ENCODE peak calls at places on chromosomes 5 and 9, in five cellular contexts. One of them, this sample, is unnamed.

GRCh38 chr9:21174671-21175070 is 8.2 kb upstream of the IFNA21 start:
- DNase-seq in neuronal stem cell: no peak
- DNase-seq in mesenchymal stem cell: no peak
- DNase-seq in H9: no peak
- DNase-seq in trophoblast cell: no peak
- DNase-seq in this sample: no peak

GRCh38 chr9:92224177-92224576 is 69.3 kb downstream of the IARS1 start:
- DNase-seq in neuronal stem cell: no peak
- DNase-seq in mesenchymal stem cell: no peak
- DNase-seq in H9: no peak
- DNase-seq in trophoblast cell: no peak
- DNase-seq in this sample: no peak

GRCh38 chr5:59583810-59584562 is 309.5 kb downstream of the PDE4D start:
- DNase-seq in neuronal stem cell: no peak
- DNase-seq in mesenchymal stem cell: no peak
- DNase-seq in H9: no peak
- DNase-seq in trophoblast cell: no peak
- DNase-seq in this sample: no peak

GRCh38 chr5:13735686-13736085 is 208.8 kb downstream of the DNAH5 start:
- DNase-seq in neuronal stem cell: no peak
- DNase-seq in mesenchymal stem cell: no peak
- DNase-seq in H9: no peak
- DNase-seq in trophoblast cell: no peak
- DNase-seq in this sample: no peak

GRCh38 chr9:31604516-31604915 is 779.9 kb upstream of the ACO1 start:
- DNase-seq in neuronal stem cell: no peak
- DNase-seq in mesenchymal stem cell: no peak
- DNase-seq in H9: no peak
- DNase-seq in trophoblast cell: no peak
- DNase-seq in this sample: no peak

GRCh38 chr5:139104577-139105271 is 93.4 kb downstream of the SIL1 start:
- DNase-seq in neuronal stem cell: no peak
- DNase-seq in mesenchymal stem cell: no peak
- DNase-seq in H9: peak
- DNase-seq in trophoblast cell: no peak
- DNase-seq in this sample: no peak

GRCh38 chr5:171252674-171253073 is 56.4 kb upstream of the TLX3 start:
- DNase-seq in neuronal stem cell: no peak
- DNase-seq in mesenchymal stem cell: no peak
- DNase-seq in H9: no peak
- DNase-seq in trophoblast cell: no peak
- DNase-seq in this sample: no peak

GRCh38 chr5:67964619-67965018 is 250.9 kb upstream of the PIK3R1 start:
- DNase-seq in neuronal stem cell: no peak
- DNase-seq in mesenchymal stem cell: no peak
- DNase-seq in H9: no peak
- DNase-seq in trophoblast cell: peak
- DNase-seq in this sample: no peak

GRCh38 chr9:100394032-100394695 is 32.8 kb upstream of the MSANTD3 start:
- DNase-seq in neuronal stem cell: no peak
- DNase-seq in mesenchymal stem cell: peak
- DNase-seq in H9: no peak
- DNase-seq in trophoblast cell: no peak
- DNase-seq in this sample: no peak

GRCh38 chr5:1182633-1183423 is 18.6 kb upstream of the SLC6A19 start:
- DNase-seq in neuronal stem cell: no peak
- DNase-seq in mesenchymal stem cell: no peak
- DNase-seq in H9: no peak
- DNase-seq in trophoblast cell: no peak
- DNase-seq in this sample: no peak

GRCh38 chr5:98489021-98489420 is 284.4 kb upstream of the RGMB start:
- DNase-seq in neuronal stem cell: no peak
- DNase-seq in mesenchymal stem cell: no peak
- DNase-seq in H9: no peak
- DNase-seq in trophoblast cell: no peak
- DNase-seq in this sample: no peak

GRCh38 chr5:74888117-74888516 is 21.9 kb upstream of the FAM169A start:
- DNase-seq in neuronal stem cell: no peak
- DNase-seq in mesenchymal stem cell: no peak
- DNase-seq in H9: no peak
- DNase-seq in trophoblast cell: no peak
- DNase-seq in this sample: no peak
- H2BK12ac ChIP-seq in neuronal stem cell: no peak
- H2BK12ac ChIP-seq in mesenchymal stem cell: no peak
- H2BK12ac ChIP-seq in H9: no peak
- H2BK12ac ChIP-seq in trophoblast cell: no peak
- H2BK12ac ChIP-seq in this sample: no peak

DNA sequence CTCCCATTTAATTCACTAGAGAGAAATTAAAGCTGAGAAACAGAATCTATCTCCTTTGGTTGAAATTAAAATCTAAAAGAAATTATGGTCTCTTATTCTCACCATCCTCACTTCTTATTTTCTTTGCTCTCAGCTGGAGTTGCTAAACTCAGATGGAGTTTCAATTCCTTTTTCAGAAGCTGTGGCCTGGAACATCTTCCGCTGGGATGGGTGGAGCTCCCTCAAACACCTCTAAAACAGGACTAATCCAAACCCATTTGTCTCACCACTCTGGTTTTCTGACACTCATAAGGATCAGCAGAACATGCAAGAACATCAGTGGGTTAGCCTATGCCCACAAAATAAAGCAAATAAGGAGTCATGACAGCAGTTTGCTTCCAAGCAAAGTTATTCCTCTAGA is 39.6 kb upstream of the CEP78 start:
- DNase-seq in neuronal stem cell: no peak
- DNase-seq in mesenchymal stem cell: no peak
- DNase-seq in H9: no peak
- DNase-seq in trophoblast cell: no peak
- DNase-seq in this sample: no peak
- H2BK12ac ChIP-seq in neuronal stem cell: no peak
- H2BK12ac ChIP-seq in mesenchymal stem cell: no peak
- H2BK12ac ChIP-seq in H9: no peak
- H2BK12ac ChIP-seq in trophoblast cell: no peak
- H2BK12ac ChIP-seq in this sample: no peak

GRCh38 chr5:15525679-15526275 is 25.8 kb downstream of the FBXL7 start:
- DNase-seq in neuronal stem cell: no peak
- DNase-seq in mesenchymal stem cell: peak
- DNase-seq in H9: no peak
- DNase-seq in trophoblast cell: no peak
- DNase-seq in this sample: no peak

GRCh38 chr5:15529821-15530220 is 29.8 kb downstream of the FBXL7 start:
- DNase-seq in neuronal stem cell: no peak
- DNase-seq in mesenchymal stem cell: no peak
- DNase-seq in H9: no peak
- DNase-seq in trophoblast cell: no peak
- DNase-seq in this sample: no peak

GRCh38 chr5:15524712-15525111 is 24.7 kb downstream of the FBXL7 start:
- DNase-seq in neuronal stem cell: no peak
- DNase-seq in mesenchymal stem cell: no peak
- DNase-seq in H9: no peak
- DNase-seq in trophoblast cell: no peak
- DNase-seq in this sample: no peak

GRCh38 chr5:15528476-15528875 is 28.5 kb downstream of the FBXL7 start:
- DNase-seq in neuronal stem cell: no peak
- DNase-seq in mesenchymal stem cell: no peak
- DNase-seq in H9: no peak
- DNase-seq in trophoblast cell: no peak
- DNase-seq in this sample: no peak

DNA sequence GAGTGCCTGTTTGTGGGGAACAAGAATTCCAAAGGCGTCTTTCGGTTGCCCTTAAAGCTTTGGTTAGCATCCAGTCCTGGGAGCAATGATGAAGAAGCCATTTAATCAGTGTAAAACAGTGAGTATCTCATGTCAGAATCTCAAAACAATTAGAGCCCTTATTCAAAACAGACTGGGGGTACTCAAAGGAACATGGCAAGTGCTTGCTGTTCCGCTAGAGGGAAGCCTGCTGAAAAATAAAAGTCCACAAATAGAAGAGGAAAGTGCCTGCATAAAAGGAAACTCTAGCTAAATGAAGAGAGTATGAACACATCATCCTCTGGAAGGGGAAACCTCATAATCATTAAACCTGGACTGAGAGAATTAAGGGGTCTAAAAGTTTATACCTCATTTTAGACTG is 26.4 kb downstream of the FBXL7 start:
- DNase-seq in neuronal stem cell: no peak
- DNase-seq in mesenchymal stem cell: no peak
- DNase-seq in H9: no peak
- DNase-seq in trophoblast cell: no peak
- DNase-seq in this sample: no peak
- H2BK12ac ChIP-seq in neuronal stem cell: no peak
- H2BK12ac ChIP-seq in mesenchymal stem cell: no peak
- H2BK12ac ChIP-seq in H9: no peak
- H2BK12ac ChIP-seq in trophoblast cell: no peak
- H2BK12ac ChIP-seq in this sample: no peak

GRCh38 chr9:17669206-17669605 is 90.3 kb downstream of the SH3GL2 start:
- DNase-seq in neuronal stem cell: no peak
- DNase-seq in mesenchymal stem cell: no peak
- DNase-seq in H9: no peak
- DNase-seq in trophoblast cell: no peak
- DNase-seq in this sample: no peak
- H2BK12ac ChIP-seq in neuronal stem cell: no peak
- H2BK12ac ChIP-seq in mesenchymal stem cell: no peak
- H2BK12ac ChIP-seq in H9: no peak
- H2BK12ac ChIP-seq in trophoblast cell: no peak
- H2BK12ac ChIP-seq in this sample: no peak

GRCh38 chr5:71573611-71574010 is 13.5 kb upstream of the MCCC2 start:
- DNase-seq in neuronal stem cell: no peak
- DNase-seq in mesenchymal stem cell: no peak
- DNase-seq in H9: no peak
- DNase-seq in trophoblast cell: peak
- DNase-seq in this sample: no peak
- H2BK12ac ChIP-seq in neuronal stem cell: no peak
- H2BK12ac ChIP-seq in mesenchymal stem cell: no peak
- H2BK12ac ChIP-seq in H9: no peak
- H2BK12ac ChIP-seq in trophoblast cell: no peak
- H2BK12ac ChIP-seq in this sample: no peak

GRCh38 chr5:148903587-148903986 is 77.2 kb downstream of the ADRB2 start:
- DNase-seq in neuronal stem cell: no peak
- DNase-seq in mesenchymal stem cell: no peak
- DNase-seq in H9: no peak
- DNase-seq in trophoblast cell: no peak
- DNase-seq in this sample: no peak
- H2BK12ac ChIP-seq in neuronal stem cell: no peak
- H2BK12ac ChIP-seq in mesenchymal stem cell: no peak
- H2BK12ac ChIP-seq in H9: no peak
- H2BK12ac ChIP-seq in trophoblast cell: no peak
- H2BK12ac ChIP-seq in this sample: no peak

GRCh38 chr9:70883056-70883455 is 238.4 kb downstream of the TRPM3 start:
- DNase-seq in neuronal stem cell: no peak
- DNase-seq in mesenchymal stem cell: no peak
- DNase-seq in H9: no peak
- DNase-seq in trophoblast cell: no peak
- DNase-seq in this sample: no peak

GRCh38 chr9:70888471-70888870 is 232.9 kb downstream of the TRPM3 start:
- DNase-seq in neuronal stem cell: no peak
- DNase-seq in mesenchymal stem cell: no peak
- DNase-seq in H9: no peak
- DNase-seq in trophoblast cell: no peak
- DNase-seq in this sample: no peak

GRCh38 chr9:70880523-70880922 is 240.9 kb downstream of the TRPM3 start:
- DNase-seq in neuronal stem cell: no peak
- DNase-seq in mesenchymal stem cell: no peak
- DNase-seq in H9: no peak
- DNase-seq in trophoblast cell: no peak
- DNase-seq in this sample: no peak

GRCh38 chr9:70881321-70881720 is 240.1 kb downstream of the TRPM3 start:
- DNase-seq in neuronal stem cell: no peak
- DNase-seq in mesenchymal stem cell: no peak
- DNase-seq in H9: no peak
- DNase-seq in trophoblast cell: no peak
- DNase-seq in this sample: no peak

DNA sequence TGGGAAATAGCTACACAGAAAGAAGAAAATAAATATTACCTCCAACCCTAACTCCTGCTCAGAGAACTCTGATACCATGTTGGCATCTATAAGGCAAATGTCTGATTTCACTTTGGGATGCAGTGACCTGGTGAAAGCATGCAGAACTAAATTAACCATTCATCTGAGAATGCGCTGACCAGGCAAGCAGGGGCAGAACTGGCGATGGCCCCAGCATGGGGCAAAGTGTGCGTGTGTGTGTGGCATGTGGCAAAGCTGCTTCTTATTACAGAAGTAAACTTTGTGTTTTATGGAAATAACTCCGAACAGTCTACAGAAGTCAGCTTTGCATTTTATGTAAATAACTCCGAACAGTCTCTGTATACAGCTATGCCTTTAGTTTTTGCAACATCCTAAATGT is 237.1 kb downstream of the TRPM3 start:
- DNase-seq in neuronal stem cell: no peak
- DNase-seq in mesenchymal stem cell: no peak
- DNase-seq in H9: no peak
- DNase-seq in trophoblast cell: no peak
- DNase-seq in this sample: no peak
- H2BK12ac ChIP-seq in neuronal stem cell: no peak
- H2BK12ac ChIP-seq in mesenchymal stem cell: no peak
- H2BK12ac ChIP-seq in H9: no peak
- H2BK12ac ChIP-seq in trophoblast cell: no peak
- H2BK12ac ChIP-seq in this sample: no peak

GRCh38 chr9:14633906-14634565 is 59.2 kb downstream of the ZDHHC21 start:
- DNase-seq in neuronal stem cell: no peak
- DNase-seq in mesenchymal stem cell: no peak
- DNase-seq in H9: no peak
- DNase-seq in trophoblast cell: no peak
- DNase-seq in this sample: no peak
- H2BK12ac ChIP-seq in neuronal stem cell: peak
- H2BK12ac ChIP-seq in mesenchymal stem cell: no peak
- H2BK12ac ChIP-seq in H9: no peak
- H2BK12ac ChIP-seq in trophoblast cell: no peak
- H2BK12ac ChIP-seq in this sample: no peak

DNA sequence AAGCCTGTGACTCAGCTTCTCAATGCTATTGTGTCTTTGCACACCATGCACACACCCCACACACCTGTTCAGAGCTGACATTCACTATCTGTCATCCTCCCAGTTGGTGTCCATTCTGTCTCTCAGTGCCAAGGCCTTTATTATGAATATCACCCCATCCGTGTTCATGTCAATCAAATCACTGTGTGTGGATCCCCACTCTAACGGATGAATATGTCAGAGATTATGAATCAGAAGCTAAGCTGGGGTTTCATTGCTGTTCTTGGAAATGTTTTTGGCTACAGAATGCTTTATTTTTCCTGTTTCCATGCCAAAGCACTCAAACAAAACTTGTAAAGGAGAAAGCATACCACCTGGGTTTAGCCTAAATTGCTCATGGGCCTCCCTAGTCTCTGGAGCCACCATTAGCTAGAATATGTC is 9.3 kb upstream of the MAMDC2 start:
- DNase-seq in neuronal stem cell: no peak
- DNase-seq in mesenchymal stem cell: no peak
- DNase-seq in H9: no peak
- DNase-seq in trophoblast cell: no peak
- DNase-seq in this sample: no peak
- H2BK12ac ChIP-seq in neuronal stem cell: no peak
- H2BK12ac ChIP-seq in mesenchymal stem cell: no peak
- H2BK12ac ChIP-seq in H9: no peak
- H2BK12ac ChIP-seq in trophoblast cell: no peak
- H2BK12ac ChIP-seq in this sample: no peak